ENCODE peak calls at places on chromosomes 2 and 18, in nine cellular contexts. F is AG04449; D is activated CD4-positive, alpha-beta T cell treated with anti-CD3 and anti-CD28 coated beads for 36 hours; W is stimulated activated CD8-positive, alpha-beta memory T cell treated with anti-CD3 and anti-CD28 coated beads, Interleukin-15, amount 100 ng/mL, for 24 hours; G is stimulated activated CD4-positive, alpha-beta T cell treated with anti-CD3 and anti-CD28 coated beads, TNF-alpha, amount 100 ng/mL, for 1 hour; O is neuronal stem cell; L is SW 1271; X is neural crest cell; C is effector memory CD4-positive, alpha-beta T cell. B is an unnamed sample.

GRCh38 chr2:110843496-110843895 is 111.1 kb downstream of the ACOXL start:
- DNase-seq in F (no peak), D (no peak), W (no peak), G (no peak), O (no peak), L (no peak), X (no peak), C (no peak), B (no peak)

GRCh38 chr2:105697781-105698449 is 46.8 kb upstream of the NCK2 start:
- DNase-seq in F (no peak), D (no peak), W (no peak), G (no peak), O (no peak), L (no peak), X (no peak), C (no peak), B (no peak)

GRCh38 chr2:157504623-157505022 is 60.7 kb upstream of the CYTIP start:
- DNase-seq in F (no peak), D (no peak), W (no peak), G (no peak), O (no peak), L (no peak), X (no peak), C (no peak), B (no peak)

GRCh38 chr2:16102976-16103380 is 162.6 kb downstream of the MYCN start:
- DNase-seq in F (no peak), D (no peak), W (no peak), G (no peak), O (no peak), L (no peak), X (no peak), C (no peak), B (no peak)

GRCh38 chr2:100757621-100758394 is 62.1 kb upstream of the NPAS2 start:
- DNase-seq in F (peak), D (no peak), W (no peak), G (no peak), O (no peak), L (peak), X (no peak), C (no peak), B (no peak)

GRCh38 chr18:35810505-35810904 is 162.0 kb upstream of the RMP24 start:
- DNase-seq in F (no peak), D (no peak), W (no peak), G (no peak), O (no peak), L (no peak), X (no peak), C (no peak), B (no peak)

GRCh38 chr2:171360905-171361304 is 72.9 kb downstream of the METTL8 start:
- DNase-seq in F (no peak), D (no peak), W (no peak), G (no peak), O (no peak), L (no peak), X (no peak), C (no peak), B (no peak)

GRCh38 chr2:239818086-239818485 is 207.1 kb downstream of the NDUFA10 start:
- DNase-seq in F (no peak), D (no peak), W (no peak), G (no peak), O (no peak), L (no peak), X (no peak), C (no peak), B (no peak)

GRCh38 chr2:106272202-106272807 is 78.2 kb upstream of the UXS1 start:
- DNase-seq in F (no peak), D (no peak), W (no peak), G (no peak), O (no peak), L (no peak), X (no peak), C (no peak), B (no peak)

GRCh38 chr18:44839239-44839666 is 158.6 kb downstream of the SETBP1 start:
- DNase-seq in F (no peak), D (peak), W (peak), G (peak), O (peak), L (no peak), X (no peak), C (peak), B (peak)

GRCh38 chr2:52611757-52612156 is 1155.8 kb upstream of the CHAC2 start:
- DNase-seq in F (no peak), D (no peak), W (no peak), G (no peak), O (no peak), L (no peak), X (no peak), C (no peak), B (no peak)

GRCh38 chr18:59613903-59614302 is 83.3 kb downstream of the CCBE1 start:
- DNase-seq in F (no peak), D (no peak), W (no peak), G (no peak), O (no peak), L (no peak), X (no peak), C (no peak), B (no peak)

GRCh38 chr2:86020984-86021383 is 84.7 kb downstream of the POLR1A start:
- DNase-seq in F (no peak), D (no peak), W (no peak), G (no peak), O (no peak), L (no peak), X (no peak), C (no peak), B (no peak)

GRCh38 chr2:48914477-48915077 is 159.1 kb upstream of the LHCGR start:
- DNase-seq in F (no peak), D (no peak), W (no peak), G (no peak), O (no peak), L (no peak), X (no peak), C (no peak), B (no peak)

GRCh38 chr18:59898609-59899297 is 1.0 kb upstream of the PMAIP1 start:
- DNase-seq in F (no peak), D (no peak), W (no peak), G (no peak), O (no peak), L (no peak), X (no peak), C (no peak), B (no peak)

GRCh38 chr2:19651466-19651865 is 250.3 kb downstream of the TTC32 start:
- DNase-seq in F (no peak), D (no peak), W (no peak), G (no peak), O (no peak), L (no peak), X (no peak), C (no peak), B (no peak)

GRCh38 chr18:13823707-13824395 is at the start of gene MC5R:
- DNase-seq in F (no peak), D (peak), W (peak), G (peak), O (peak), L (peak), X (peak), C (peak), B (peak)

B was measured in T-helper 22 cell.